ENCODE peak calls at places on chromosomes 7 and 10, in seven cellular contexts. V, K, Z, Q, Y, T and G are unnamed samples.

GRCh38 chr10:64054392-64054791 is 533.2 kb downstream of the REEP3 start:
- DNase-seq in V (no peak), K (no peak), Z (no peak), Q (no peak), Y (no peak), T (no peak), G (no peak)

GRCh38 chr7:156650042-156650441 is 9.5 kb downstream of the RNF32 start:
- DNase-seq in V (no peak), K (no peak), Z (no peak), Q (peak), Y (no peak), T (no peak), G (peak)

GRCh38 chr7:103373866-103374643 is 26.6 kb downstream of the PSMC2 start:
- DNase-seq in V (no peak), K (no peak), Z (no peak), Q (peak), Y (no peak), T (no peak), G (no peak)

GRCh38 chr10:4687397-4687796 is 138.6 kb upstream of the AKR1E2 start:
- DNase-seq in V (no peak), K (no peak), Z (no peak), Q (no peak), Y (no peak), T (no peak), G (no peak)

GRCh38 chr10:110919349-110919931 is at the start of gene SHOC2:
- DNase-seq in V (no peak), K (peak), Z (peak), Q (peak), Y (no peak), T (no peak), G (peak)

GRCh38 chr7:41217306-41217705 is 485.6 kb downstream of the INHBA start:
- DNase-seq in V (no peak), K (no peak), Z (no peak), Q (no peak), Y (no peak), T (no peak), G (no peak)

GRCh38 chr10:2137549-2138174 is 400.3 kb upstream of the ADARB2 start:
- DNase-seq in V (no peak), K (no peak), Z (no peak), Q (peak), Y (no peak), T (no peak), G (peak)

GRCh38 chr7:121344497-121344896 is 15.7 kb downstream of the WNT16 start:
- DNase-seq in V (no peak), K (no peak), Z (no peak), Q (no peak), Y (no peak), T (no peak), G (no peak)

GRCh38 chr7:50752422-50752821 is 30.3 kb downstream of the GRB10 start:
- DNase-seq in V (no peak), K (no peak), Z (no peak), Q (no peak), Y (no peak), T (no peak), G (no peak)

DNA sequence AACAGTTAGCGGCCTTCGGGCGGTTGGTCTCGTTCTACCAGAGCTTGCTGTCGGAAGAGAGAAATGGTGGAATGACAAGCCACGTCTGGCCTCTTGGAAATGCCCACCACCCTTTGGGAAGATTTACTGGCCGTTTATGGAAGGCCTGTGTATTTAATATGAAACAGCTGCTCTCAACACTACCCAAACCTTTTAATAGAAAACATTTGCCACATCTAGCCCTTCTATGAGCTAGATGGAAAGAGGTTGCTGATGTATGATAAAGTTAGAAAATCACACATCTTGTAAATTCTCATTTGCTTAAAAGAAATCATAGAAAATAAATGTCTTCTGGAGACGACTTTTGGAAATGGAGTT is 24.6 kb downstream of the NUP42 start:
- DNase-seq in V (peak), K (no peak), Z (no peak), Q (no peak), Y (no peak), T (no peak), G (no peak)
- H3K4me3 ChIP-seq in V (no peak), K (peak), Z (peak), Q (no peak), Y (no peak), T (no peak), G (no peak)

GRCh38 chr7:144515430-144515829 is 111.9 kb upstream of the NOBOX start:
- DNase-seq in V (no peak), K (no peak), Z (no peak), Q (no peak), Y (no peak), T (no peak), G (no peak)

GRCh38 chr7:144517762-144518161 is 114.3 kb upstream of the NOBOX start:
- DNase-seq in V (no peak), K (no peak), Z (no peak), Q (no peak), Y (no peak), T (no peak), G (no peak)

GRCh38 chr7:144516729-144517128 is 113.2 kb upstream of the NOBOX start:
- DNase-seq in V (no peak), K (no peak), Z (no peak), Q (no peak), Y (no peak), T (no peak), G (no peak)

GRCh38 chr7:144508702-144509101 is 105.2 kb upstream of the NOBOX start:
- DNase-seq in V (no peak), K (no peak), Z (no peak), Q (no peak), Y (no peak), T (no peak), G (no peak)

GRCh38 chr7:144513332-144513731 is 109.8 kb upstream of the NOBOX start:
- DNase-seq in V (peak), K (no peak), Z (no peak), Q (peak), Y (peak), T (no peak), G (peak)
- TF ChIP-seq CTCF in V (no peak), K (peak), Z (no peak), Q (peak), Y (peak), T (no peak), G (peak)

GRCh38 chr7:458511-459245 is 61.0 kb downstream of the PDGFA start:
- DNase-seq in V (no peak), K (no peak), Z (no peak), Q (no peak), Y (no peak), T (no peak), G (no peak)

GRCh38 chr7:460374-461117 is 59.1 kb downstream of the PDGFA start:
- DNase-seq in V (no peak), K (no peak), Z (peak), Q (peak), Y (peak), T (no peak), G (no peak)

GRCh38 chr7:461118-461452 is 58.6 kb downstream of the PDGFA start:
- DNase-seq in V (no peak), K (no peak), Z (no peak), Q (no peak), Y (no peak), T (no peak), G (no peak)

GRCh38 chr7:457814-458510 is 61.7 kb downstream of the PDGFA start:
- DNase-seq in V (no peak), K (no peak), Z (no peak), Q (no peak), Y (no peak), T (no peak), G (no peak)

DNA sequence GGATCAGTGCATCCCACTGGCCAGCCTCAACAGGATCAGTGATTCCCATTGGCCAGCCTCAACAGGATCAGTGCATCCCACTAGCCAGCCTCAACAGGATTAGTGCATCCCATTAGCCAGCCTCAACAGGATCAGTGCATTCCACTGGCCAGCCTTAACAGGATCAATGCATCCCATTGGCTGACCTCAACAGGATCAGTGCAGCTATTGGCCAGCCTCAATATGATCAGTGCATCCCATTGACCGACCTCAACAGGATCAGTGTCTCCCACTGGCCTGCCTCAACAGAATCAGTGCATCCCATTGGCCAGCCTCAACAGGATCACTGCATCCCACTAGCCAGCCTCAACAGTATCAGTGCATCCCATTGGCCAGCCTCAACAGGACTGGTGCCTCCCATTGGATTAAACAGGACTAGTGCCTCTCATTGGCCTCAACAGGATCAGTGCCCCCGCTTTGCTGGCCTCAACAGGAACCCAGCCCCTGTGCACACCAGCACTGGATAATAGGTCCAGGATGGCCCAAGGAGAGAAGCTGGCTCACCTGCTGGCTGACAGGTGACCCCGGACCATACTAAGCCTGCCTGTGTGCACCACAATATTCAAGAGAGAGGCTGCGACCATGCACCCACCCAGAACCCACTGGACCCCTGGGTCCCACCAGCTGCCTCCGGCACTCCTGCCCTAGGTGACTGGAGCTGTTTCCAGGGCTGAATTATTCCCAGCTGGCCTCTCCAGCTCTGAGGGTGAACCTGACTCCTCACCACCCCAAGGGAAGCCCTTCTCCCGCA is 59.9 kb downstream of the PDGFA start:
- DNase-seq in V (no peak), K (no peak), Z (no peak), Q (no peak), Y (no peak), T (no peak), G (no peak)
- H3K4me3 ChIP-seq in V (no peak), K (no peak), Z (no peak), Q (no peak), Y (no peak), T (no peak), G (no peak)

GRCh38 chr7:24979863-24980694 is at the start of gene OSBPL3:
- DNase-seq in V (peak), K (peak), Z (peak), Q (peak), Y (peak), T (peak), G (peak)

GRCh38 chr7:24979470-24979862 is 512 bp downstream of the OSBPL3 start:
- DNase-seq in V (peak), K (peak), Z (no peak), Q (no peak), Y (peak), T (no peak), G (no peak)

GRCh38 chr7:24981544-24981951 is 1.6 kb upstream of the OSBPL3 start:
- DNase-seq in V (peak), K (peak), Z (peak), Q (peak), Y (peak), T (no peak), G (peak)

GRCh38 chr7:24980695-24981543 is 941 bp upstream of the OSBPL3 start:
- DNase-seq in V (peak), K (peak), Z (no peak), Q (peak), Y (peak), T (no peak), G (peak)

DNA sequence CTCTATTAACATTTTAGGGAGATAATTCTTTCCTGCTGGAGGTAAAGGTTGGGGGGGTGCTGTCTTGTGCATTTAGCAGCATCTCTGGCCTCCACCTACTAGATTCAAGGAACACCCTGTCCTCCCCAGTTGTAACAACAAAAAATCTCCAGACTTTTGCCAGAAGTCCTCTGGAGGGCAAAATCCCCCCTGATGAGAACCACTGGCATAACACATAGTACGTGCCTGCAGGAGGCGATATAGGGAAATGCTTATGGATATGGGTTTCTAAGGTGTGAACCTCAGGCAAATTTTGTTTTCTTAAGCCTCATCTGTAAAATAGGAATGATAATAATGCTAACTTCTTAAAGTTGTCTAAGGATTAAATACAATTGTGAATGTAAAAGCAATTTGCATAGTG is 2.9 kb upstream of the OSBPL3 start:
- DNase-seq in V (no peak), K (no peak), Z (no peak), Q (peak), Y (no peak), T (no peak), G (peak)
- TF ChIP-seq CTCF in V (peak), K (no peak), Z (no peak), Q (peak), Y (peak), T (peak), G (peak)

GRCh38 chr10:80409121-80409520 is 770 bp downstream of the PRXL2A start:
- DNase-seq in V (no peak), K (no peak), Z (no peak), Q (no peak), Y (no peak), T (no peak), G (no peak)
- H3K4me3 ChIP-seq in V (peak), K (peak), Z (peak), Q (peak), Y (peak), T (peak), G (peak)